ENCODE peak calls at places on chromosome 3, in ten cellular contexts. U is gastrocnemius medialis, E is stomach, H is A549, K is tibial nerve, P is sigmoid colon, T is NB4, B is uterus, D is heart left ventricle, F is spleen. Y is an unnamed sample.

GRCh38 chr3:56557815-56558170 is 818 bp downstream of the CCDC66 start:
- DNase-seq in T (no peak), P (no peak), D (no peak), U (no peak), K (no peak), E (no peak), B (no peak), H (no peak), F (no peak), Y (no peak)

GRCh38 chr3:134309987-134310700 is 59.5 kb upstream of the RYK start:
- DNase-seq in P (no peak), B (no peak), K (no peak), T (peak; percentile 50), H (peak; percentile 51), F (no peak), U (no peak), D (no peak), E (no peak), Y (no peak)

GRCh38 chr3:55203006-55203405 is 275.1 kb upstream of the LRTM1 start:
- DNase-seq in T (no peak), H (no peak), K (no peak), B (no peak), E (no peak), D (no peak), U (no peak), F (no peak), P (no peak), Y (no peak)

GRCh38 chr3:165837801-165838200 is 578 bp upstream of the BCHE start:
- DNase-seq in K (no peak), E (no peak), D (no peak), P (no peak), U (no peak), H (no peak), F (no peak), T (no peak), B (no peak), Y (no peak)

GRCh38 chr3:38623539-38623938 is 25.9 kb downstream of the SCN5A start:
- DNase-seq in K (no peak), P (no peak), D (no peak), H (no peak), F (no peak), E (no peak), U (no peak), T (no peak), B (no peak), Y (no peak)

GRCh38 chr3:24129549-24129948 is 184.5 kb downstream of the NR1D2 start:
- DNase-seq in T (no peak), F (no peak), U (no peak), E (no peak), P (no peak), K (no peak), D (no peak), H (no peak), B (no peak), Y (no peak)

GRCh38 chr3:54575561-54575960 is 352.3 kb downstream of the LRTM1 start:
- DNase-seq in T (no peak), E (no peak), B (no peak), H (no peak), U (no peak), K (no peak), F (no peak), P (no peak), D (no peak), Y (no peak)

GRCh38 chr3:169453256-169454059 is 210.1 kb downstream of the MECOM start:
- DNase-seq in D (no peak), H (no peak), P (no peak), E (no peak), F (no peak), B (no peak), K (no peak), T (no peak), U (no peak), Y (no peak)

GRCh38 chr3:187738089-187738399 is 7.2 kb downstream of the BCL6 start:
- DNase-seq in B (no peak), F (no peak), U (no peak), T (no peak), E (no peak), K (no peak), D (no peak), P (no peak), H (no peak), Y (no peak)

GRCh38 chr3:187739561-187740445 is 5.5 kb downstream of the BCL6 start:
- DNase-seq in B (peak; percentile 96), F (peak; percentile 96), K (peak; percentile 65), T (peak; percentile 76), H (peak; percentile 83), U (peak; percentile 83), E (peak; percentile 78), D (peak; percentile 92), P (peak; percentile 98), Y (peak; percentile 94)

GRCh38 chr3:187739125-187739560 is 6.1 kb downstream of the BCL6 start:
- DNase-seq in F (peak; percentile 89), T (peak; percentile 32), E (peak; percentile 56), P (no peak), U (no peak), H (no peak), B (no peak), K (no peak), D (peak; percentile 79), Y (no peak)

GRCh38 chr3:187737401-187738088 is 7.7 kb downstream of the BCL6 start:
- DNase-seq in P (peak; percentile 92), K (peak; percentile 50), H (peak; percentile 19), E (peak; percentile 80), B (peak; percentile 63), U (no peak), D (peak; percentile 88), T (peak; percentile 20), F (peak; percentile 91), Y (peak; percentile 79)

GRCh38 chr3:187738400-187739124 is 6.7 kb downstream of the BCL6 start:
- DNase-seq in B (peak; percentile 96), T (peak; percentile 78), U (peak; percentile 92), P (peak; percentile 97), H (peak; percentile 85), E (peak; percentile 87), F (peak; percentile 92), D (peak; percentile 75), K (peak; percentile 74), Y (peak; percentile 87)
- TF ChIP-seq POLR2A in B (peak; percentile 24), T (no peak), U (peak; percentile 54), P (peak; percentile 34), H (peak; percentile 24), E (no peak), F (no peak), D (no peak), K (peak; percentile 58), Y (peak; percentile 36)

GRCh38 chr3:184322731-184323487 is 8.5 kb downstream of the EIF4G1 start:
- DNase-seq in P (no peak), B (peak; percentile 61), E (no peak), T (no peak), U (peak; percentile 78), K (no peak), D (no peak), H (no peak), F (no peak), Y (no peak)
- TF ChIP-seq POLR2A in P (no peak), B (no peak), E (no peak), T (no peak), U (no peak), K (no peak), D (no peak), H (no peak), F (no peak), Y (no peak)

GRCh38 chr3:149375164-149375823 is 2.2 kb downstream of the TM4SF1 start:
- DNase-seq in D (no peak), B (no peak), F (no peak), E (no peak), H (peak; percentile 71), T (no peak), K (no peak), P (no peak), U (no peak), Y (no peak)

GRCh38 chr3:149375824-149376196 is 1.6 kb downstream of the TM4SF1 start:
- DNase-seq in U (no peak), P (no peak), T (no peak), B (no peak), H (no peak), E (no peak), F (no peak), D (no peak), K (no peak), Y (no peak)

GRCh38 chr3:149376728-149377407 is 581 bp downstream of the TM4SF1 start:
- DNase-seq in U (no peak), H (no peak), K (no peak), E (no peak), F (no peak), P (no peak), B (no peak), D (no peak), T (no peak), Y (no peak)

GRCh38 chr3:149378420-149379388 is 1.3 kb upstream of the TM4SF1 start:
- DNase-seq in K (no peak), F (no peak), P (no peak), H (no peak), E (no peak), B (no peak), D (no peak), U (no peak), T (no peak), Y (no peak)

DNA sequence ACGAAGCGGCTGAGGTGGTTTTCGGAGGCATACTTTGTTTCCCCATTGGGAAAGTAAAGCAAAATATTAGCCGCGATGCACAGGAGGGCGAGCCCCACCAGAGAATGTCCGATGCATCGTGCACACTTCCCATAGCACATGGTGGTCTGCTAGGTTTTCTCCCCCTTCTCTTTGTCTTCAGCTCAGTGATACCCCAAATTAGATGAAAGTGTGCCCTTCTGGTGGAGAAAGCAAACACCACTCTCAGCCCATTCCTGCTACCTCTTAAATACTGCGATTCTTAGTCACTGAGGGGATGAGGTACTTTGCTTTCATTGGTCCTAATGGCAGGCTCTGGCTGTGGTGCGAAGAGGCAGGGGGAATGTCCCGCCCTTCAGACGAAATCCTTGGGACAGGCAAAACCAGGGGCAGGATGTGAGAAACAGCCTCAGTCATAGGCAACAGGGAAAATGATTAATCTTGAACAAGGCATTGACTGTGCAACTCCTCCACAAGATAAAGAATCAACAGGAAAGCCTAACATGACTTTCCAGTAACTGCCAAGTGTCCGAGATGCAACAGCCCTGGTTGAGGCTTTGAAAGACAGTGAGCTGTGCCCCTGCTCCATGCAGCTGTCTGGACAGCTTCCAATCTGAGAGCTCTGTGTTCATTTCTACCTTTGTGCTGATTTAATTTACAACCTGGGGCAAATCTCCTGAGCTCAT is at the start of gene TM4SF1:
- DNase-seq in T (no peak), H (peak; percentile 98), K (peak; percentile 56), F (no peak), B (peak; percentile 68), D (no peak), E (peak; percentile 65), U (no peak), P (peak; percentile 62), Y (peak; percentile 51)
- TF ChIP-seq POLR2A in T (no peak), H (peak; percentile 90), K (peak; percentile 55), F (peak; percentile 77), B (peak; percentile 69), D (no peak), E (peak; percentile 34), U (peak; percentile 55), P (no peak), Y (no peak)

GRCh38 chr3:150742141-150742523 is 20.8 kb downstream of the SIAH2 start:
- DNase-seq in B (no peak), E (no peak), U (no peak), P (no peak), H (no peak), K (no peak), D (no peak), T (no peak), F (no peak), Y (no peak)

GRCh38 chr3:150739200-150739863 is 23.6 kb downstream of the SIAH2 start:
- DNase-seq in K (no peak), H (no peak), D (no peak), E (no peak), F (no peak), B (no peak), P (no peak), T (no peak), U (no peak), Y (no peak)

GRCh38 chr3:150741497-150742140 is 21.4 kb downstream of the SIAH2 start:
- DNase-seq in H (no peak), F (no peak), D (no peak), B (no peak), E (no peak), T (no peak), K (no peak), P (no peak), U (no peak), Y (no peak)

GRCh38 chr3:150739877-150740645 is 22.9 kb downstream of the SIAH2 start:
- DNase-seq in B (no peak), D (no peak), K (no peak), T (no peak), U (no peak), H (no peak), F (no peak), E (no peak), P (no peak), Y (no peak)

GRCh38 chr3:150740733-150741496 is 22.1 kb downstream of the SIAH2 start:
- DNase-seq in E (no peak), B (no peak), U (no peak), F (no peak), K (no peak), D (no peak), H (no peak), T (no peak), P (no peak), Y (peak; percentile 62)
- TF ChIP-seq POLR2A in E (no peak), B (no peak), U (no peak), F (no peak), K (no peak), D (no peak), H (no peak), T (no peak), P (no peak), Y (no peak)

Y was measured in ovary.